ENCODE peak calls at places on chromosomes 7 and 10, in ten cellular contexts. One of them, this sample, is unnamed.

GRCh38 chr10:18455086-18455884 is 196.1 kb downstream of the NSUN6 start:
- DNase-seq in fibroblast of pulmonary artery: no peak
- DNase-seq in lower lobe of right lung: no peak
- DNase-seq in CD4-positive, alpha-beta memory T cell: no peak
- DNase-seq in Panc1: no peak
- DNase-seq in dorsolateral prefrontal cortex: no peak
- DNase-seq in gastrocnemius medialis: no peak
- DNase-seq in stomach: no peak
- DNase-seq in SK-N-SH: no peak
- DNase-seq in OCI-LY7: no peak
- DNase-seq in this sample: no peak

GRCh38 chr7:105675873-105676484 is 94.7 kb upstream of the EFCAB10 start:
- DNase-seq in Panc1: no peak
- DNase-seq in lower lobe of right lung: peak; percentile 64
- DNase-seq in gastrocnemius medialis: no peak
- DNase-seq in fibroblast of pulmonary artery: no peak
- DNase-seq in CD4-positive, alpha-beta memory T cell: peak; percentile 53
- DNase-seq in dorsolateral prefrontal cortex: no peak
- DNase-seq in OCI-LY7: no peak
- DNase-seq in SK-N-SH: no peak
- DNase-seq in stomach: peak; percentile 46
- DNase-seq in this sample: no peak

GRCh38 chr7:1449951-1450350 is 9.3 kb downstream of the MICALL2 start:
- DNase-seq in gastrocnemius medialis: no peak
- DNase-seq in Panc1: no peak
- DNase-seq in OCI-LY7: no peak
- DNase-seq in CD4-positive, alpha-beta memory T cell: no peak
- DNase-seq in dorsolateral prefrontal cortex: no peak
- DNase-seq in SK-N-SH: no peak
- DNase-seq in fibroblast of pulmonary artery: no peak
- DNase-seq in lower lobe of right lung: no peak
- DNase-seq in stomach: no peak
- DNase-seq in this sample: no peak

GRCh38 chr10:58189269-58189668 is 78.4 kb downstream of the IPMK start:
- DNase-seq in Panc1: no peak
- DNase-seq in stomach: no peak
- DNase-seq in dorsolateral prefrontal cortex: no peak
- DNase-seq in lower lobe of right lung: no peak
- DNase-seq in fibroblast of pulmonary artery: peak; percentile 13
- DNase-seq in SK-N-SH: no peak
- DNase-seq in OCI-LY7: no peak
- DNase-seq in gastrocnemius medialis: peak; percentile 53
- DNase-seq in CD4-positive, alpha-beta memory T cell: no peak
- DNase-seq in this sample: no peak

GRCh38 chr7:101591504-101591903 is 37.6 kb downstream of the MYL10 start:
- DNase-seq in OCI-LY7: no peak
- DNase-seq in stomach: no peak
- DNase-seq in lower lobe of right lung: no peak
- DNase-seq in SK-N-SH: no peak
- DNase-seq in Panc1: no peak
- DNase-seq in dorsolateral prefrontal cortex: no peak
- DNase-seq in fibroblast of pulmonary artery: no peak
- DNase-seq in CD4-positive, alpha-beta memory T cell: no peak
- DNase-seq in gastrocnemius medialis: no peak
- DNase-seq in this sample: no peak

GRCh38 chr10:9219860-9220259 is 1165.4 kb downstream of the GATA3 start:
- DNase-seq in fibroblast of pulmonary artery: no peak
- DNase-seq in lower lobe of right lung: no peak
- DNase-seq in gastrocnemius medialis: no peak
- DNase-seq in SK-N-SH: no peak
- DNase-seq in stomach: no peak
- DNase-seq in dorsolateral prefrontal cortex: no peak
- DNase-seq in CD4-positive, alpha-beta memory T cell: no peak
- DNase-seq in OCI-LY7: no peak
- DNase-seq in Panc1: no peak
- DNase-seq in this sample: no peak

GRCh38 chr7:214410-215212 is 22.2 kb downstream of the FAM20C start:
- DNase-seq in lower lobe of right lung: no peak
- DNase-seq in OCI-LY7: no peak
- DNase-seq in SK-N-SH: no peak
- DNase-seq in gastrocnemius medialis: no peak
- DNase-seq in fibroblast of pulmonary artery: peak; percentile 39
- DNase-seq in CD4-positive, alpha-beta memory T cell: no peak
- DNase-seq in dorsolateral prefrontal cortex: no peak
- DNase-seq in Panc1: no peak
- DNase-seq in stomach: peak; percentile 73
- DNase-seq in this sample: no peak

GRCh38 chr7:116863168-116863670 is 832 bp downstream of the CAPZA2 start:
- DNase-seq in OCI-LY7: peak; percentile 23
- DNase-seq in SK-N-SH: peak; percentile 69
- DNase-seq in gastrocnemius medialis: peak; percentile 24
- DNase-seq in stomach: no peak
- DNase-seq in Panc1: no peak
- DNase-seq in lower lobe of right lung: peak; percentile 48
- DNase-seq in CD4-positive, alpha-beta memory T cell: peak; percentile 8
- DNase-seq in dorsolateral prefrontal cortex: no peak
- DNase-seq in fibroblast of pulmonary artery: peak; percentile 30
- DNase-seq in this sample: no peak

GRCh38 chr10:117534321-117535044 is 8.1 kb upstream of the EMX2 start:
- DNase-seq in fibroblast of pulmonary artery: no peak
- DNase-seq in CD4-positive, alpha-beta memory T cell: no peak
- DNase-seq in OCI-LY7: no peak
- DNase-seq in stomach: no peak
- DNase-seq in lower lobe of right lung: no peak
- DNase-seq in gastrocnemius medialis: no peak
- DNase-seq in SK-N-SH: no peak
- DNase-seq in dorsolateral prefrontal cortex: no peak
- DNase-seq in Panc1: no peak
- DNase-seq in this sample: no peak

GRCh38 chr7:102917436-102918353 is 4.9 kb downstream of the LRRC17 start:
- DNase-seq in fibroblast of pulmonary artery: peak; percentile 30
- DNase-seq in stomach: no peak
- DNase-seq in lower lobe of right lung: no peak
- DNase-seq in dorsolateral prefrontal cortex: no peak
- DNase-seq in CD4-positive, alpha-beta memory T cell: no peak
- DNase-seq in Panc1: no peak
- DNase-seq in SK-N-SH: no peak
- DNase-seq in gastrocnemius medialis: no peak
- DNase-seq in OCI-LY7: no peak
- DNase-seq in this sample: no peak

GRCh38 chr10:58824396-58824795 is 311.7 kb downstream of the BICC1 start:
- DNase-seq in OCI-LY7: no peak
- DNase-seq in lower lobe of right lung: no peak
- DNase-seq in dorsolateral prefrontal cortex: no peak
- DNase-seq in SK-N-SH: no peak
- DNase-seq in fibroblast of pulmonary artery: no peak
- DNase-seq in CD4-positive, alpha-beta memory T cell: no peak
- DNase-seq in Panc1: no peak
- DNase-seq in stomach: no peak
- DNase-seq in gastrocnemius medialis: no peak
- DNase-seq in this sample: no peak

GRCh38 chr10:69352569-69353264 is 64.0 kb downstream of the TACR2 start:
- DNase-seq in OCI-LY7: no peak
- DNase-seq in stomach: no peak
- DNase-seq in dorsolateral prefrontal cortex: no peak
- DNase-seq in SK-N-SH: no peak
- DNase-seq in CD4-positive, alpha-beta memory T cell: no peak
- DNase-seq in lower lobe of right lung: no peak
- DNase-seq in gastrocnemius medialis: no peak
- DNase-seq in fibroblast of pulmonary artery: peak; percentile 81
- DNase-seq in Panc1: no peak
- DNase-seq in this sample: no peak

GRCh38 chr7:455110-455928 is 64.3 kb downstream of the PDGFA start:
- DNase-seq in fibroblast of pulmonary artery: peak; percentile 74
- DNase-seq in Panc1: no peak
- DNase-seq in stomach: peak; percentile 82
- DNase-seq in CD4-positive, alpha-beta memory T cell: no peak
- DNase-seq in lower lobe of right lung: peak; percentile 63
- DNase-seq in SK-N-SH: peak; percentile 99
- DNase-seq in OCI-LY7: no peak
- DNase-seq in dorsolateral prefrontal cortex: no peak
- DNase-seq in gastrocnemius medialis: no peak
- DNase-seq in this sample: peak; percentile 58

GRCh38 chr10:1412531-1413189 is 324.7 kb downstream of the ADARB2 start:
- DNase-seq in fibroblast of pulmonary artery: no peak
- DNase-seq in OCI-LY7: peak; percentile 63
- DNase-seq in lower lobe of right lung: no peak
- DNase-seq in CD4-positive, alpha-beta memory T cell: no peak
- DNase-seq in stomach: peak; percentile 14
- DNase-seq in Panc1: no peak
- DNase-seq in dorsolateral prefrontal cortex: no peak
- DNase-seq in SK-N-SH: no peak
- DNase-seq in gastrocnemius medialis: no peak
- DNase-seq in this sample: no peak

GRCh38 chr10:89122431-89123066 is 84.6 kb downstream of the CH25H start:
- DNase-seq in dorsolateral prefrontal cortex: no peak
- DNase-seq in CD4-positive, alpha-beta memory T cell: no peak
- DNase-seq in fibroblast of pulmonary artery: peak; percentile 36
- DNase-seq in OCI-LY7: no peak
- DNase-seq in lower lobe of right lung: no peak
- DNase-seq in SK-N-SH: no peak
- DNase-seq in Panc1: no peak
- DNase-seq in stomach: no peak
- DNase-seq in gastrocnemius medialis: no peak
- DNase-seq in this sample: no peak
- H3K4me3 ChIP-seq in dorsolateral prefrontal cortex: no peak overlapping the region
- H3K4me3 ChIP-seq in CD4-positive, alpha-beta memory T cell: no peak overlapping the region
- H3K4me3 ChIP-seq in fibroblast of pulmonary artery: no peak overlapping the region
- H3K4me3 ChIP-seq in OCI-LY7: no peak overlapping the region
- H3K4me3 ChIP-seq in lower lobe of right lung: no peak overlapping the region
- H3K4me3 ChIP-seq in SK-N-SH: no peak overlapping the region
- H3K4me3 ChIP-seq in Panc1: no peak overlapping the region
- H3K4me3 ChIP-seq in stomach: no peak overlapping the region
- H3K4me3 ChIP-seq in gastrocnemius medialis: no peak overlapping the region
- H3K4me3 ChIP-seq in this sample: no peak overlapping the region

GRCh38 chr10:27743736-27744477 is 1.7 kb downstream of the MKX start:
- DNase-seq in gastrocnemius medialis: no peak
- DNase-seq in SK-N-SH: peak; percentile 24
- DNase-seq in dorsolateral prefrontal cortex: no peak
- DNase-seq in lower lobe of right lung: no peak
- DNase-seq in Panc1: no peak
- DNase-seq in stomach: no peak
- DNase-seq in OCI-LY7: no peak
- DNase-seq in CD4-positive, alpha-beta memory T cell: peak; percentile 12
- DNase-seq in fibroblast of pulmonary artery: peak; percentile 16
- DNase-seq in this sample: peak; percentile 46
- H3K4me3 ChIP-seq in gastrocnemius medialis: peak overlapping the region; percentile 60
- H3K4me3 ChIP-seq in SK-N-SH: no peak overlapping the region
- H3K4me3 ChIP-seq in dorsolateral prefrontal cortex: peak overlapping the region; percentile 65
- H3K4me3 ChIP-seq in lower lobe of right lung: peak overlapping the region; percentile 67
- H3K4me3 ChIP-seq in Panc1: peak overlapping the region; percentile 38
- H3K4me3 ChIP-seq in stomach: peak overlapping the region; percentile 77
- H3K4me3 ChIP-seq in OCI-LY7: no peak overlapping the region
- H3K4me3 ChIP-seq in CD4-positive, alpha-beta memory T cell: peak overlapping the region; percentile 68
- H3K4me3 ChIP-seq in fibroblast of pulmonary artery: peak overlapping the region; percentile 43
- H3K4me3 ChIP-seq in this sample: peak overlapping the region; percentile 75

GRCh38 chr7:31688347-31688746 is 1.3 kb downstream of the PPP1R17 start:
- DNase-seq in OCI-LY7: peak; percentile 24
- DNase-seq in SK-N-SH: no peak
- DNase-seq in Panc1: no peak
- DNase-seq in stomach: no peak
- DNase-seq in lower lobe of right lung: no peak
- DNase-seq in CD4-positive, alpha-beta memory T cell: no peak
- DNase-seq in fibroblast of pulmonary artery: no peak
- DNase-seq in gastrocnemius medialis: no peak
- DNase-seq in dorsolateral prefrontal cortex: no peak
- DNase-seq in this sample: no peak
- H3K4me3 ChIP-seq in OCI-LY7: no peak overlapping the region
- H3K4me3 ChIP-seq in SK-N-SH: no peak overlapping the region
- H3K4me3 ChIP-seq in Panc1: no peak overlapping the region
- H3K4me3 ChIP-seq in stomach: no peak overlapping the region
- H3K4me3 ChIP-seq in lower lobe of right lung: no peak overlapping the region
- H3K4me3 ChIP-seq in CD4-positive, alpha-beta memory T cell: no peak overlapping the region
- H3K4me3 ChIP-seq in fibroblast of pulmonary artery: no peak overlapping the region
- H3K4me3 ChIP-seq in gastrocnemius medialis: no peak overlapping the region
- H3K4me3 ChIP-seq in dorsolateral prefrontal cortex: no peak overlapping the region
- H3K4me3 ChIP-seq in this sample: no peak overlapping the region

DNA sequence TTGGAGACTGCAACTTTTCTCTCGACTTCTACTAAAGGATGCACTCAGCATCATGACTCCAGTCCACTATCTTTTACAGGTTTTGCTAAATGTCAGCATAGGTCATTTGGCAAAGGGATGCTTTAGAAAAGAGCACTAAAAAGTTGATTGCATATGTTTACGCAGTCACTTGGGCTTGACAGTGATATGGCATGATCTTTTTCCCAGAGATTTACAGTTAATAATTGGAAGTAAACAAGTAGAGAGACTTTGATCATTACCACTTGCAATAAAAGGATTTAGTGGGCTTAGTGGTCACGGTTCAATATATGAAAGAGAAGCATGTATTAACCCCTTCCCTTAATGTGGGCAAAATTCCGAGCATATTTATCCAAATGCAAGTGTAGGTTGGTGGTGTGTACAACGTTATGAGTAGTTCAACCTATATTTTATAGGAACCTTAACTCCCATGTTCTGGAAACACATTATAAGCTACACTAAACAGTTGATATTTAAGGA is 1.8 kb downstream of the BMI1 start:
- DNase-seq in stomach: no peak
- DNase-seq in dorsolateral prefrontal cortex: no peak
- DNase-seq in fibroblast of pulmonary artery: no peak
- DNase-seq in Panc1: no peak
- DNase-seq in OCI-LY7: no peak
- DNase-seq in SK-N-SH: no peak
- DNase-seq in CD4-positive, alpha-beta memory T cell: no peak
- DNase-seq in gastrocnemius medialis: no peak
- DNase-seq in lower lobe of right lung: no peak
- DNase-seq in this sample: no peak
- H3K4me3 ChIP-seq in stomach: peak overlapping the region; percentile 75
- H3K4me3 ChIP-seq in dorsolateral prefrontal cortex: peak overlapping the region; percentile 81
- H3K4me3 ChIP-seq in fibroblast of pulmonary artery: peak overlapping the region; percentile 69
- H3K4me3 ChIP-seq in Panc1: peak overlapping the region; percentile 63
- H3K4me3 ChIP-seq in OCI-LY7: no peak overlapping the region
- H3K4me3 ChIP-seq in SK-N-SH: peak overlapping the region; percentile 84
- H3K4me3 ChIP-seq in CD4-positive, alpha-beta memory T cell: peak overlapping the region; percentile 54
- H3K4me3 ChIP-seq in gastrocnemius medialis: peak overlapping the region; percentile 73
- H3K4me3 ChIP-seq in lower lobe of right lung: peak overlapping the region; percentile 66
- H3K4me3 ChIP-seq in this sample: peak overlapping the region; percentile 87

DNA sequence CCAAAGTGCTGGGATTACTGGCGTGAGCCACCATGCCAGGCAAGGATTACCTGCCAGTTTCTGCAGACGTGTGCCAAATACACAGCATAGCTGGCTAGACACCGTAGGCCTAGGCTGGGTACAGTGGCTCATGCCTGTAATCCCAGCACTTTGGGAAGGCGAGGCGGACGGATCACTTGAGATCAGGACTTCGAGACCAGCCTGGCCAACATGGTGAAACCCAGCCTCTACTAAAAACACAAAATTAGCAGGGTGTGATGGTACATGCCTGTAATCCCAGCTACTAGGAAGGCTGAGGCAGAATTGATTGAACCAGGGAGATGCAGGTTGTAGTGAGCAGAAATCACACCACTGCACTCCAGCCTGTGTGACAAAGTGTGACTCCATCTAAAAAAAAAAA is 868 bp downstream of the RFC2 start:
- DNase-seq in fibroblast of pulmonary artery: no peak
- DNase-seq in gastrocnemius medialis: no peak
- DNase-seq in CD4-positive, alpha-beta memory T cell: no peak
- DNase-seq in Panc1: no peak
- DNase-seq in lower lobe of right lung: no peak
- DNase-seq in SK-N-SH: no peak
- DNase-seq in OCI-LY7: no peak
- DNase-seq in stomach: no peak
- DNase-seq in dorsolateral prefrontal cortex: no peak
- DNase-seq in this sample: no peak
- H3K4me3 ChIP-seq in fibroblast of pulmonary artery: peak overlapping the region; percentile 97
- H3K4me3 ChIP-seq in gastrocnemius medialis: peak overlapping the region; percentile 72
- H3K4me3 ChIP-seq in CD4-positive, alpha-beta memory T cell: peak overlapping the region; percentile 100
- H3K4me3 ChIP-seq in Panc1: peak overlapping the region; percentile 74
- H3K4me3 ChIP-seq in lower lobe of right lung: peak overlapping the region; percentile 83
- H3K4me3 ChIP-seq in SK-N-SH: peak overlapping the region; percentile 65
- H3K4me3 ChIP-seq in OCI-LY7: peak overlapping the region; percentile 83
- H3K4me3 ChIP-seq in stomach: peak overlapping the region; percentile 70
- H3K4me3 ChIP-seq in dorsolateral prefrontal cortex: peak overlapping the region; percentile 95
- H3K4me3 ChIP-seq in this sample: peak overlapping the region; percentile 89

This sample was measured in psoas muscle.